ENCODE peak calls at places on chromosomes 11 and 22, in six cellular contexts. B, N, C, I, M and U are unnamed samples.

GRCh38 chr11:133936136-133936535 is 20.6 kb downstream of the IGSF9B start:
- DNase-seq in N (no peak), B (no peak), I (no peak), M (no peak), C (no peak), U (no peak)

GRCh38 chr22:39254122-39254521 is 9.3 kb upstream of the PDGFB start:
- DNase-seq in N (no peak), M (no peak), I (no peak), C (no peak), B (peak), U (no peak)

GRCh38 chr11:32931605-32932004 is 39.0 kb downstream of the QSER1 start:
- DNase-seq in M (no peak), I (no peak), C (no peak), N (no peak), B (no peak), U (no peak)

GRCh38 chr11:74019860-74020259 is 11.0 kb upstream of the UCP3 start:
- DNase-seq in N (no peak), C (peak), M (no peak), I (no peak), B (no peak), U (no peak)

GRCh38 chr22:19822301-19823117 is 32.2 kb downstream of the GNB1L start:
- DNase-seq in M (no peak), N (peak), C (peak), B (peak), I (peak), U (no peak)

GRCh38 chr11:9573775-9574555 is 495 bp downstream of the WEE1 start:
- DNase-seq in N (peak), C (peak), M (no peak), I (peak), B (no peak), U (no peak)

GRCh38 chr11:128521697-128522062 is 65.7 kb downstream of the ETS1 start:
- DNase-seq in N (no peak), M (no peak), B (no peak), I (no peak), C (no peak), U (no peak)

GRCh38 chr11:73461335-73461840 is 85.2 kb downstream of the RELT start:
- DNase-seq in I (no peak), M (no peak), N (no peak), C (no peak), B (no peak), U (no peak)

GRCh38 chr11:134950692-134951304 is 538.8 kb upstream of the B3GAT1 start:
- DNase-seq in N (no peak), M (no peak), I (no peak), B (no peak), C (no peak), U (no peak)

GRCh38 chr11:47130541-47130940 is 46.1 kb downstream of the ARFGAP2 start:
- DNase-seq in M (no peak), B (peak), C (no peak), N (no peak), I (no peak), U (no peak)

GRCh38 chr11:64321026-64321425 is 3.1 kb downstream of the PRDX5 start:
- DNase-seq in N (no peak), C (no peak), M (no peak), B (no peak), I (no peak), U (no peak)

GRCh38 chr11:58575377-58576020 is at the start of gene LPXN:
- DNase-seq in B (no peak), C (peak), I (peak), N (no peak), M (no peak), U (peak)

GRCh38 chr11:9691865-9692264 is 28.0 kb downstream of the SWAP70 start:
- DNase-seq in B (no peak), N (no peak), M (no peak), I (no peak), C (no peak), U (no peak)

GRCh38 chr11:2175659-2176058 is 4.0 kb upstream of the TH start:
- DNase-seq in N (no peak), B (no peak), I (no peak), C (no peak), M (no peak), U (no peak)

GRCh38 chr11:134612416-134613030 is 200.5 kb upstream of the B3GAT1 start:
- DNase-seq in N (peak), B (no peak), M (no peak), C (no peak), I (no peak), U (no peak)

GRCh38 chr22:25548866-25549464 is 15.5 kb upstream of the GRK3 start:
- DNase-seq in I (no peak), N (no peak), B (no peak), M (no peak), C (no peak), U (no peak)

GRCh38 chr11:12884751-12885318 is 124.3 kb upstream of the RASSF10 start:
- DNase-seq in I (no peak), C (no peak), B (no peak), N (no peak), M (no peak), U (no peak)

GRCh38 chr11:94147433-94147845 is 18.8 kb downstream of the PANX1 start:
- DNase-seq in M (no peak), N (no peak), C (peak), I (no peak), B (no peak), U (no peak)

GRCh38 chr11:35541621-35542375 is 16.4 kb upstream of the PAMR1 start:
- DNase-seq in M (peak), B (no peak), C (no peak), N (no peak), I (no peak), U (no peak)

GRCh38 chr11:72038491-72038890 is 39.8 kb downstream of the IL18BP start:
- DNase-seq in B (no peak), M (no peak), I (peak), C (no peak), N (peak), U (no peak)

GRCh38 chr11:96978751-96979150 is 588.9 kb downstream of the JRKL start:
- DNase-seq in M (no peak), C (no peak), I (no peak), B (no peak), N (no peak), U (no peak)